ENCODE peak calls at places on chromosome 6, in seven cellular contexts. N is transverse colon; Y is heart left ventricle; R is lung; D is CD8-positive, alpha-beta T cell; T is left ventricle myocardium inferior; M is ovary. B is an unnamed sample.

GRCh38 chr6:42938987-42939809 is 9.9 kb downstream of the CNPY3 start:
- DNase-seq in N (no peak), R (no peak), D (no peak), T (no peak), M (no peak), Y (no peak), B (no peak)

GRCh38 chr6:3348821-3349220 is 90.1 kb downstream of the PSMG4 start:
- DNase-seq in Y (no peak), D (no peak), N (no peak), R (no peak), T (no peak), M (no peak), B (no peak)

GRCh38 chr6:158043586-158044524 is 62.2 kb downstream of the SYNJ2 start:
- DNase-seq in D (no peak), N (peak; percentile 64), R (no peak), M (peak; percentile 33), T (peak; percentile 66), Y (peak; percentile 81), B (peak; percentile 55)

GRCh38 chr6:109239192-109239917 is 142.9 kb downstream of the CD164 start:
- DNase-seq in D (no peak), T (no peak), N (no peak), R (no peak), Y (no peak), M (no peak), B (no peak)

GRCh38 chr6:35411066-35411465 is 41.1 kb upstream of the FANCE start:
- DNase-seq in Y (no peak), R (no peak), N (no peak), T (no peak), D (peak; percentile 58), M (no peak), B (no peak)

GRCh38 chr6:109306733-109307132 is 75.5 kb downstream of the CD164 start:
- DNase-seq in Y (no peak), T (no peak), D (no peak), M (no peak), N (no peak), R (no peak), B (no peak)

GRCh38 chr6:11263185-11263817 is 30.8 kb upstream of the NEDD9 start:
- DNase-seq in T (peak; percentile 56), N (peak; percentile 61), M (peak; percentile 67), Y (peak; percentile 74), D (no peak), R (peak; percentile 82), B (peak; percentile 75)

GRCh38 chr6:145813285-145814034 is 1.1 kb downstream of the FBXO30 start:
- DNase-seq in Y (no peak), N (no peak), T (no peak), R (no peak), D (no peak), M (no peak), B (no peak)

GRCh38 chr6:156976144-156977088 is 199.2 kb downstream of the ARID1B start:
- DNase-seq in T (no peak), R (no peak), N (no peak), Y (no peak), D (no peak), M (no peak), B (no peak)

GRCh38 chr6:117440558-117441525 is 15.1 kb upstream of the ROS1 start:
- DNase-seq in M (no peak), Y (no peak), R (no peak), T (no peak), D (no peak), N (no peak), B (no peak)

GRCh38 chr6:113596907-113597583 is 260.1 kb upstream of the MARCKS start:
- DNase-seq in T (no peak), D (no peak), N (no peak), M (no peak), R (no peak), Y (peak; percentile 29), B (peak; percentile 35)

GRCh38 chr6:80060774-80061173 is 45.7 kb upstream of the BCKDHB start:
- DNase-seq in D (no peak), Y (no peak), N (no peak), R (no peak), T (no peak), M (no peak), B (no peak)

GRCh38 chr6:155224618-155225017 is 39.2 kb upstream of the CLDN20 start:
- DNase-seq in R (no peak), Y (no peak), M (no peak), T (no peak), N (no peak), D (no peak), B (no peak)
- H3K27me3 ChIP-seq in R (no peaks in the 10 kb centered on the region), Y (no peaks in the 10 kb centered on the region), M (no peaks in the 10 kb centered on the region), T (no peaks in the 10 kb centered on the region), N (no peaks in the 10 kb centered on the region), D (no peaks in the 10 kb centered on the region), B (no peaks in the 10 kb centered on the region)

GRCh38 chr6:44804016-44804415 is 416.5 kb downstream of the CDC5L start:
- DNase-seq in R (no peak), N (no peak), T (no peak), Y (no peak), D (no peak), M (no peak), B (no peak)
- H3K4me3 ChIP-seq in R (no peak overlapping the region), N (no peak overlapping the region), T (no peak overlapping the region), Y (no peak overlapping the region), D (no peak overlapping the region), M (no peak overlapping the region), B (no peak overlapping the region)

DNA sequence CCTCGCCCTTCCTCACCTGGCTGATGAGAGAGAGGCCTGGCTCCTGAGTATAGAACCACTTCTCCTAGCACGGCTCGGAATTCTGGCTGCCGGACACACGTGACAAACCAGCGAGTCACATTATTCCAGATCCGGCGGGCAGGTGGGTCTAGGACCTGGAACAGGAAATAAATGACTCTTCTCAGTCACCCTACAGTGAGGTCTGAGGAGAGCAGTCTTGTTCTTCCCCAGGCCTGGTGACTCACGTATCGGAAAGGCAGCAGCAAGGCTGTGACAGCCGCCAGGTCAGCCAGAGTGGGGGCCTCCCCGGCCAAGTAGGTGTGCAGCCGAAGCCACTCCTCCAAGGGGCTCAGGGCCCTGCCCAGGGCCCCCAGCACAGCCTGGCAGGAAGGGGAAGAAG is 2.8 kb downstream of the VARS1 start:
- DNase-seq in R (no peak), M (no peak), Y (no peak), T (no peak), N (no peak), D (no peak), B (no peak)
- H3K4me1 ChIP-seq in R (peaks cover 5% of the 10 kb centered on the region), M (peaks cover 6% of the 10 kb centered on the region), Y (peaks cover 18% of the 10 kb centered on the region), T (peaks cover 21% of the 10 kb centered on the region), N (peaks cover 12% of the 10 kb centered on the region), D (peaks cover 32% of the 10 kb centered on the region), B (peaks cover 25% of the 10 kb centered on the region)

GRCh38 chr6:160161647-160161986 is 40.0 kb downstream of the SLC22A1 start:
- DNase-seq in D (no peak), Y (no peak), N (no peak), R (no peak), M (no peak), T (no peak), B (no peak)
- H3K27me3 ChIP-seq in D (no peaks in the 10 kb centered on the region), Y (no peaks in the 10 kb centered on the region), N (no peaks in the 10 kb centered on the region), R (no peaks in the 10 kb centered on the region), M (no peaks in the 10 kb centered on the region), T (peaks cover 24% of the 10 kb centered on the region), B (no peaks in the 10 kb centered on the region)

GRCh38 chr6:17280138-17280537 is 1.0 kb upstream of the RBM24 start:
- DNase-seq in D (no peak), M (no peak), R (no peak), T (no peak), Y (no peak), N (no peak), B (no peak)

GRCh38 chr6:17280552-17281090 is 540 bp upstream of the RBM24 start:
- DNase-seq in T (peak; percentile 75), M (peak; percentile 64), Y (peak; percentile 87), N (peak; percentile 38), D (no peak), R (peak; percentile 30), B (peak; percentile 30)

GRCh38 chr6:17283074-17283473 is 1.9 kb downstream of the RBM24 start:
- DNase-seq in N (no peak), M (no peak), Y (no peak), R (no peak), T (no peak), D (no peak), B (no peak)

GRCh38 chr6:17281497-17282481 is 628 bp downstream of the RBM24 start:
- DNase-seq in N (peak; percentile 14), R (no peak), D (no peak), M (peak; percentile 51), Y (no peak), T (no peak), B (no peak)

DNA sequence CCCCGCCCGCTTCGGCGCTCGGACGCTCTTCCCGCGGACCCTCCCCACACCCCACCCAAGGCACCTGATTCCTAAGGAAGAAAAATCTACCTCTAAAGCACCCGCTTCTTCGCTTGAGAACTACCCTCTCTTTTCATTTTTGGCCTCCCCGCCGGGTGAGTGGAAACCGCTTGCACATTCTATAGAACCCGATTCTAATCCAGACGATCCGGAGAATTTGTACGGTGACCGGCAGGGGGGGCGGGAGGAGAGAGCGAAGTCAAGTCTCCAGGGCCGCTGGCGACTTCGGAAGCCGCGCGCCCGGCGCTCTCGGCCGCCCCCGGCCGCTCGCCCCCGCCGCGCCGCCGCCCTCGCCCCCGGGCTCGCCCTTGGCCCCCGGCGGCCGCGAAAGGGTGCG is at the start of gene RBM24:
- DNase-seq in D (no peak), R (peak; percentile 59), T (peak; percentile 44), Y (peak; percentile 60), N (peak; percentile 82), M (peak; percentile 66), B (peak; percentile 61)
- H3K4me3 ChIP-seq in D (peak within 1 kb of the TSS; percentile 28), R (peak within 1 kb of the TSS; percentile 32), T (peak within 1 kb of the TSS; percentile 86), Y (peak within 1 kb of the TSS; percentile 79), N (peak within 1 kb of the TSS; percentile 65), M (peak within 1 kb of the TSS; percentile 53), B (peak within 1 kb of the TSS; percentile 76)

DNA sequence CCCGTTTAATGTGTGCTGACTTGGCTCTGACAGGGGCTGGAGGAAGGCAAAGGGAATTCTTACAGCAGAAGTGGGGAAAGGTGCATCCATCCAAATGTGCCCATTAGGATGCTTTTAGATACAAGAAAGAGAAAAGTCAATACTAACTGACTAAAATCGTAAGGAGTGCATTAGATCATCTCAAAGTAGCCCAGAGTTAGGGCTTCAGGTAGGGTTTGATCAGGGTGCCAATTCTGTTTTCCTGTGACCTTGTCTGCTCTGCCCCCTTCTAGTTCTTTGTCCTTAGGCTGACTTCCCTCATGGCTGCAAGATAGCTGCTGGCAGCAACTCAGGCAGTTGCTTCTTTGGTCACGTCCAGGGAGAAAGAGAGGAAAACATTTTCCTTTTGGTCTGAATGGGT is 240.8 kb downstream of the CDC5L start:
- DNase-seq in Y (no peak), M (no peak), N (no peak), D (no peak), T (no peak), R (no peak), B (no peak)
- H3K4me1 ChIP-seq in Y (no peaks in the 10 kb centered on the region), M (no peaks in the 10 kb centered on the region), N (no peaks in the 10 kb centered on the region), D (peaks cover 3% of the 10 kb centered on the region), T (no peaks in the 10 kb centered on the region), R (no peaks in the 10 kb centered on the region), B (no peaks in the 10 kb centered on the region)

GRCh38 chr6:28741363-28741762 is 182.4 kb downstream of the TRIM27 start:
- DNase-seq in Y (no peak), M (no peak), R (no peak), D (no peak), N (no peak), T (no peak), B (no peak)
- H3K27me3 ChIP-seq in Y (peaks cover 95% of the 10 kb centered on the region), M (peaks cover 2% of the 10 kb centered on the region), R (peaks cover 15% of the 10 kb centered on the region), D (peaks cover 40% of the 10 kb centered on the region), N (peaks cover 98% of the 10 kb centered on the region), T (peaks cover 99% of the 10 kb centered on the region), B (peaks cover 51% of the 10 kb centered on the region)

GRCh38 chr6:47787620-47788497 is 6.0 kb downstream of the OPN5 start:
- DNase-seq in D (peak; percentile 64), M (peak; percentile 53), N (peak; percentile 47), R (peak; percentile 45), T (peak; percentile 25), Y (peak; percentile 65), B (peak; percentile 69)
- H3K4me3 ChIP-seq in D (no peak overlapping the region), M (no peak overlapping the region), N (no peak overlapping the region), R (no peak overlapping the region), T (no peak overlapping the region), Y (peak overlapping the region; percentile 4), B (peak overlapping the region; percentile 13)

GRCh38 chr6:34305497-34305896 is 56.7 kb upstream of the SMIM29 start:
- DNase-seq in N (no peak), D (no peak), R (no peak), Y (no peak), T (no peak), M (no peak), B (no peak)
- H3K4me1 ChIP-seq in N (peaks cover 4% of the 10 kb centered on the region), D (no peaks in the 10 kb centered on the region), R (peaks cover 28% of the 10 kb centered on the region), Y (peaks cover 73% of the 10 kb centered on the region), T (peaks cover 89% of the 10 kb centered on the region), M (peaks cover 9% of the 10 kb centered on the region), B (peaks cover 50% of the 10 kb centered on the region)

B was measured in stomach.